ENCODE peak calls at places on chromosomes 2 and 18, in eight cellular contexts. One of them, this sample, is unnamed.

GRCh38 chr2:66694087-66694858 is 259.3 kb downstream of the MEIS1 start:
- DNase-seq in glomerular endothelial cell: no peak
- DNase-seq in ureter: no peak
- DNase-seq in H7: no peak
- DNase-seq in iris pigment epithelial cell: no peak
- DNase-seq in SK-N-SH: no peak
- DNase-seq in HEK293T: no peak
- DNase-seq in NCI-H1417: no peak
- DNase-seq in this sample: no peak

GRCh38 chr2:20582600-20583221 is 68.2 kb downstream of the HS1BP3 start:
- DNase-seq in glomerular endothelial cell: no peak
- DNase-seq in ureter: no peak
- DNase-seq in H7: no peak
- DNase-seq in iris pigment epithelial cell: no peak
- DNase-seq in SK-N-SH: no peak
- DNase-seq in HEK293T: no peak
- DNase-seq in NCI-H1417: no peak
- DNase-seq in this sample: no peak

GRCh38 chr2:227155395-227155794 is 8.6 kb downstream of the COL4A4 start:
- DNase-seq in glomerular endothelial cell: no peak
- DNase-seq in ureter: no peak
- DNase-seq in H7: no peak
- DNase-seq in iris pigment epithelial cell: peak; percentile 81
- DNase-seq in SK-N-SH: no peak
- DNase-seq in HEK293T: no peak
- DNase-seq in NCI-H1417: no peak
- DNase-seq in this sample: no peak

GRCh38 chr2:162261032-162261945 is 18.0 kb upstream of the FAP start:
- DNase-seq in glomerular endothelial cell: no peak
- DNase-seq in ureter: peak; percentile 54
- DNase-seq in H7: no peak
- DNase-seq in iris pigment epithelial cell: peak; percentile 80
- DNase-seq in SK-N-SH: no peak
- DNase-seq in HEK293T: no peak
- DNase-seq in NCI-H1417: no peak
- DNase-seq in this sample: no peak

GRCh38 chr18:42052137-42052708 is 97.2 kb downstream of the PIK3C3 start:
- DNase-seq in glomerular endothelial cell: no peak
- DNase-seq in ureter: no peak
- DNase-seq in H7: peak; percentile 1
- DNase-seq in iris pigment epithelial cell: peak; percentile 43
- DNase-seq in SK-N-SH: peak; percentile 9
- DNase-seq in HEK293T: no peak
- DNase-seq in NCI-H1417: no peak
- DNase-seq in this sample: peak; percentile 43

GRCh38 chr2:239139101-239139500 is 261.7 kb downstream of the HDAC4 start:
- DNase-seq in glomerular endothelial cell: no peak
- DNase-seq in ureter: no peak
- DNase-seq in H7: no peak
- DNase-seq in iris pigment epithelial cell: no peak
- DNase-seq in SK-N-SH: no peak
- DNase-seq in HEK293T: no peak
- DNase-seq in NCI-H1417: no peak
- DNase-seq in this sample: no peak

GRCh38 chr2:85692039-85692645 is 2.0 kb upstream of the GNLY start:
- DNase-seq in glomerular endothelial cell: no peak
- DNase-seq in ureter: no peak
- DNase-seq in H7: no peak
- DNase-seq in iris pigment epithelial cell: no peak
- DNase-seq in SK-N-SH: no peak
- DNase-seq in HEK293T: no peak
- DNase-seq in NCI-H1417: no peak
- DNase-seq in this sample: no peak

GRCh38 chr2:3277050-3277747 is 100.4 kb downstream of the EIPR1 start:
- DNase-seq in glomerular endothelial cell: no peak
- DNase-seq in ureter: no peak
- DNase-seq in H7: peak; percentile 62
- DNase-seq in iris pigment epithelial cell: no peak
- DNase-seq in SK-N-SH: no peak
- DNase-seq in HEK293T: no peak
- DNase-seq in NCI-H1417: no peak
- DNase-seq in this sample: no peak

GRCh38 chr2:120737802-120738516 is 2.3 kb downstream of the GLI2 start:
- DNase-seq in glomerular endothelial cell: no peak
- DNase-seq in ureter: no peak
- DNase-seq in H7: peak; percentile 73
- DNase-seq in iris pigment epithelial cell: no peak
- DNase-seq in SK-N-SH: no peak
- DNase-seq in HEK293T: no peak
- DNase-seq in NCI-H1417: peak; percentile 58
- DNase-seq in this sample: no peak

GRCh38 chr2:57373530-57373929 is 673.1 kb upstream of the VRK2 start:
- DNase-seq in glomerular endothelial cell: peak; percentile 72
- DNase-seq in ureter: no peak
- DNase-seq in H7: no peak
- DNase-seq in iris pigment epithelial cell: peak; percentile 92
- DNase-seq in SK-N-SH: no peak
- DNase-seq in HEK293T: no peak
- DNase-seq in NCI-H1417: no peak
- DNase-seq in this sample: no peak

GRCh38 chr2:99336780-99337163 is 417 bp upstream of the EIF5B start:
- DNase-seq in glomerular endothelial cell: no peak
- DNase-seq in ureter: no peak
- DNase-seq in H7: no peak
- DNase-seq in iris pigment epithelial cell: no peak
- DNase-seq in SK-N-SH: no peak
- DNase-seq in HEK293T: no peak
- DNase-seq in NCI-H1417: no peak
- DNase-seq in this sample: no peak

GRCh38 chr2:67510745-67511144 is 113.6 kb downstream of the ETAA1 start:
- DNase-seq in glomerular endothelial cell: no peak
- DNase-seq in ureter: no peak
- DNase-seq in H7: no peak
- DNase-seq in iris pigment epithelial cell: peak; percentile 80
- DNase-seq in SK-N-SH: no peak
- DNase-seq in HEK293T: no peak
- DNase-seq in NCI-H1417: no peak
- DNase-seq in this sample: no peak

GRCh38 chr2:238864207-238865014 is 16.5 kb downstream of the TWIST2 start:
- DNase-seq in glomerular endothelial cell: peak; percentile 81
- DNase-seq in ureter: peak; percentile 92
- DNase-seq in H7: peak; percentile 89
- DNase-seq in iris pigment epithelial cell: peak; percentile 99
- DNase-seq in SK-N-SH: no peak
- DNase-seq in HEK293T: peak; percentile 63
- DNase-seq in NCI-H1417: peak; percentile 47
- DNase-seq in this sample: no peak

GRCh38 chr2:111117666-111118454 is 2.9 kb upstream of the BCL2L11 start:
- DNase-seq in glomerular endothelial cell: no peak
- DNase-seq in ureter: peak; percentile 47
- DNase-seq in H7: peak; percentile 72
- DNase-seq in iris pigment epithelial cell: peak; percentile 75
- DNase-seq in SK-N-SH: no peak
- DNase-seq in HEK293T: no peak
- DNase-seq in NCI-H1417: no peak
- DNase-seq in this sample: no peak

GRCh38 chr2:105387225-105387624 is 11.6 kb downstream of the FHL2 start:
- DNase-seq in glomerular endothelial cell: no peak
- DNase-seq in ureter: no peak
- DNase-seq in H7: no peak
- DNase-seq in iris pigment epithelial cell: peak; percentile 47
- DNase-seq in SK-N-SH: no peak
- DNase-seq in HEK293T: no peak
- DNase-seq in NCI-H1417: no peak
- DNase-seq in this sample: no peak

GRCh38 chr2:238238766-238239551 is 879 bp downstream of the HES6 start:
- DNase-seq in glomerular endothelial cell: no peak
- DNase-seq in ureter: no peak
- DNase-seq in H7: peak; percentile 75
- DNase-seq in iris pigment epithelial cell: no peak
- DNase-seq in SK-N-SH: peak; percentile 72
- DNase-seq in HEK293T: peak; percentile 44
- DNase-seq in NCI-H1417: peak; percentile 73
- DNase-seq in this sample: peak; percentile 7

GRCh38 chr2:176140520-176141317 is 10.6 kb upstream of the HOXD4 start:
- DNase-seq in glomerular endothelial cell: no peak
- DNase-seq in ureter: peak; percentile 83
- DNase-seq in H7: peak; percentile 99
- DNase-seq in iris pigment epithelial cell: peak; percentile 50
- DNase-seq in SK-N-SH: peak; percentile 96
- DNase-seq in HEK293T: peak; percentile 85
- DNase-seq in NCI-H1417: peak; percentile 88
- DNase-seq in this sample: no peak

GRCh38 chr18:8499810-8500663 is 109.2 kb upstream of the RAB12 start:
- DNase-seq in glomerular endothelial cell: no peak
- DNase-seq in ureter: no peak
- DNase-seq in H7: no peak
- DNase-seq in iris pigment epithelial cell: no peak
- DNase-seq in SK-N-SH: no peak
- DNase-seq in HEK293T: no peak
- DNase-seq in NCI-H1417: peak; percentile 95
- DNase-seq in this sample: no peak

GRCh38 chr2:219406861-219407230 is 11.3 kb upstream of the DES start:
- DNase-seq in glomerular endothelial cell: no peak
- DNase-seq in ureter: peak; percentile 74
- DNase-seq in H7: no peak
- DNase-seq in iris pigment epithelial cell: peak; percentile 83
- DNase-seq in SK-N-SH: no peak
- DNase-seq in HEK293T: no peak
- DNase-seq in NCI-H1417: no peak
- DNase-seq in this sample: no peak

GRCh38 chr2:216799873-216800421 is 59.9 kb downstream of the TNP1 start:
- DNase-seq in glomerular endothelial cell: no peak
- DNase-seq in ureter: peak; percentile 66
- DNase-seq in H7: no peak
- DNase-seq in iris pigment epithelial cell: peak; percentile 36
- DNase-seq in SK-N-SH: no peak
- DNase-seq in HEK293T: no peak
- DNase-seq in NCI-H1417: no peak
- DNase-seq in this sample: no peak

GRCh38 chr2:44778671-44779476 is 162.6 kb upstream of the SIX3 start:
- DNase-seq in glomerular endothelial cell: no peak
- DNase-seq in ureter: no peak
- DNase-seq in H7: peak; percentile 90
- DNase-seq in iris pigment epithelial cell: no peak
- DNase-seq in SK-N-SH: no peak
- DNase-seq in HEK293T: no peak
- DNase-seq in NCI-H1417: peak; percentile 46
- DNase-seq in this sample: no peak

GRCh38 chr2:28691774-28692281 is 59.8 kb upstream of the PPP1CB start:
- DNase-seq in glomerular endothelial cell: peak; percentile 62
- DNase-seq in ureter: peak; percentile 60
- DNase-seq in H7: no peak
- DNase-seq in iris pigment epithelial cell: peak; percentile 34
- DNase-seq in SK-N-SH: peak; percentile 31
- DNase-seq in HEK293T: no peak
- DNase-seq in NCI-H1417: no peak
- DNase-seq in this sample: no peak

GRCh38 chr2:191657977-191658376 is 20.0 kb upstream of the NABP1 start:
- DNase-seq in glomerular endothelial cell: no peak
- DNase-seq in ureter: no peak
- DNase-seq in H7: no peak
- DNase-seq in iris pigment epithelial cell: peak; percentile 58
- DNase-seq in SK-N-SH: no peak
- DNase-seq in HEK293T: no peak
- DNase-seq in NCI-H1417: no peak
- DNase-seq in this sample: no peak

GRCh38 chr2:20617081-20617575 is 33.8 kb downstream of the HS1BP3 start:
- DNase-seq in glomerular endothelial cell: no peak
- DNase-seq in ureter: peak; percentile 75
- DNase-seq in H7: peak; percentile 88
- DNase-seq in iris pigment epithelial cell: no peak
- DNase-seq in SK-N-SH: peak; percentile 54
- DNase-seq in HEK293T: no peak
- DNase-seq in NCI-H1417: no peak
- DNase-seq in this sample: no peak

GRCh38 chr2:200435379-200435778 is 74.5 kb downstream of the KCTD18 start:
- DNase-seq in glomerular endothelial cell: no peak
- DNase-seq in ureter: no peak
- DNase-seq in H7: no peak
- DNase-seq in iris pigment epithelial cell: peak; percentile 67
- DNase-seq in SK-N-SH: no peak
- DNase-seq in HEK293T: no peak
- DNase-seq in NCI-H1417: no peak
- DNase-seq in this sample: no peak

GRCh38 chr2:100963026-100963375 is 39.1 kb upstream of the RPL31 start:
- DNase-seq in glomerular endothelial cell: no peak
- DNase-seq in ureter: no peak
- DNase-seq in H7: no peak
- DNase-seq in iris pigment epithelial cell: no peak
- DNase-seq in SK-N-SH: no peak
- DNase-seq in HEK293T: no peak
- DNase-seq in NCI-H1417: no peak
- DNase-seq in this sample: no peak

GRCh38 chr2:11065833-11066232 is 89.4 kb upstream of the SLC66A3 start:
- DNase-seq in glomerular endothelial cell: no peak
- DNase-seq in ureter: no peak
- DNase-seq in H7: no peak
- DNase-seq in iris pigment epithelial cell: no peak
- DNase-seq in SK-N-SH: no peak
- DNase-seq in HEK293T: no peak
- DNase-seq in NCI-H1417: no peak
- DNase-seq in this sample: no peak

This sample was measured in NCI-H2227 treated with DMSO at 0.1 percent for 48 hours.